ENCODE peak calls at places on chromosomes 3 and 15, in seven cellular contexts. One of them, this sample, is unnamed.

GRCh38 chr3:182180646-182181385 is 469.1 kb downstream of the SOX2 start:
- DNase-seq in right cardiac atrium: no peak
- DNase-seq in left lung: no peak
- DNase-seq in PC-9: no peak
- DNase-seq in fibroblast of pulmonary artery: no peak
- DNase-seq in AG09309: no peak
- DNase-seq in CD4-positive, CD25-positive, alpha-beta regulatory T cell: no peak
- DNase-seq in this sample: no peak

GRCh38 chr15:55389276-55389631 is 18.9 kb downstream of the CCPG1 start:
- DNase-seq in right cardiac atrium: no peak
- DNase-seq in AG09309: no peak
- DNase-seq in left lung: no peak
- DNase-seq in CD4-positive, CD25-positive, alpha-beta regulatory T cell: no peak
- DNase-seq in PC-9: no peak
- DNase-seq in fibroblast of pulmonary artery: peak
- DNase-seq in this sample: no peak

GRCh38 chr3:150721285-150722130 is 17.8 kb upstream of the ERICH6 start:
- DNase-seq in right cardiac atrium: no peak
- DNase-seq in fibroblast of pulmonary artery: peak
- DNase-seq in PC-9: no peak
- DNase-seq in left lung: no peak
- DNase-seq in AG09309: no peak
- DNase-seq in CD4-positive, CD25-positive, alpha-beta regulatory T cell: no peak
- DNase-seq in this sample: peak

GRCh38 chr15:57213783-57214366 is 162.4 kb upstream of the CGNL1 start:
- DNase-seq in left lung: no peak
- DNase-seq in fibroblast of pulmonary artery: peak
- DNase-seq in right cardiac atrium: no peak
- DNase-seq in CD4-positive, CD25-positive, alpha-beta regulatory T cell: no peak
- DNase-seq in AG09309: no peak
- DNase-seq in PC-9: no peak
- DNase-seq in this sample: peak

GRCh38 chr3:156626104-156626503 is 48.3 kb upstream of the TIPARP start:
- DNase-seq in fibroblast of pulmonary artery: no peak
- DNase-seq in right cardiac atrium: no peak
- DNase-seq in AG09309: no peak
- DNase-seq in left lung: peak
- DNase-seq in CD4-positive, CD25-positive, alpha-beta regulatory T cell: no peak
- DNase-seq in PC-9: peak
- DNase-seq in this sample: no peak

GRCh38 chr3:177777699-177778098 is 580.4 kb upstream of the TBL1XR1 start:
- DNase-seq in left lung: peak
- DNase-seq in AG09309: no peak
- DNase-seq in fibroblast of pulmonary artery: peak
- DNase-seq in CD4-positive, CD25-positive, alpha-beta regulatory T cell: no peak
- DNase-seq in right cardiac atrium: peak
- DNase-seq in PC-9: peak
- DNase-seq in this sample: peak

GRCh38 chr3:12557472-12558105 is 702 bp downstream of the MKRN2 start:
- DNase-seq in right cardiac atrium: no peak
- DNase-seq in PC-9: no peak
- DNase-seq in left lung: no peak
- DNase-seq in fibroblast of pulmonary artery: peak
- DNase-seq in CD4-positive, CD25-positive, alpha-beta regulatory T cell: no peak
- DNase-seq in AG09309: no peak
- DNase-seq in this sample: peak

GRCh38 chr3:171218069-171218468 is 191.5 kb upstream of the SLC2A2 start:
- DNase-seq in fibroblast of pulmonary artery: no peak
- DNase-seq in left lung: no peak
- DNase-seq in AG09309: no peak
- DNase-seq in PC-9: no peak
- DNase-seq in CD4-positive, CD25-positive, alpha-beta regulatory T cell: no peak
- DNase-seq in right cardiac atrium: no peak
- DNase-seq in this sample: no peak

GRCh38 chr3:191809326-191809949 is 348.5 kb downstream of the PYDC2 start:
- DNase-seq in fibroblast of pulmonary artery: no peak
- DNase-seq in left lung: no peak
- DNase-seq in right cardiac atrium: no peak
- DNase-seq in AG09309: no peak
- DNase-seq in CD4-positive, CD25-positive, alpha-beta regulatory T cell: no peak
- DNase-seq in PC-9: no peak
- DNase-seq in this sample: no peak

GRCh38 chr3:53016236-53016635 is 29.6 kb downstream of the SFMBT1 start:
- DNase-seq in CD4-positive, CD25-positive, alpha-beta regulatory T cell: no peak
- DNase-seq in PC-9: no peak
- DNase-seq in right cardiac atrium: no peak
- DNase-seq in fibroblast of pulmonary artery: no peak
- DNase-seq in AG09309: no peak
- DNase-seq in left lung: no peak
- DNase-seq in this sample: no peak

GRCh38 chr15:81398910-81399551 is 25.0 kb upstream of the TMC3 start:
- DNase-seq in right cardiac atrium: no peak
- DNase-seq in CD4-positive, CD25-positive, alpha-beta regulatory T cell: no peak
- DNase-seq in PC-9: no peak
- DNase-seq in AG09309: peak
- DNase-seq in fibroblast of pulmonary artery: peak
- DNase-seq in left lung: no peak
- DNase-seq in this sample: peak

GRCh38 chr15:46416544-46416943 is 781.7 kb downstream of the SQOR start:
- DNase-seq in PC-9: no peak
- DNase-seq in right cardiac atrium: no peak
- DNase-seq in CD4-positive, CD25-positive, alpha-beta regulatory T cell: no peak
- DNase-seq in left lung: no peak
- DNase-seq in fibroblast of pulmonary artery: peak
- DNase-seq in AG09309: no peak
- DNase-seq in this sample: no peak

GRCh38 chr15:80379671-80380070 is 24.5 kb upstream of the ARNT2 start:
- DNase-seq in left lung: no peak
- DNase-seq in PC-9: no peak
- DNase-seq in fibroblast of pulmonary artery: no peak
- DNase-seq in right cardiac atrium: no peak
- DNase-seq in AG09309: no peak
- DNase-seq in CD4-positive, CD25-positive, alpha-beta regulatory T cell: no peak
- DNase-seq in this sample: no peak

GRCh38 chr15:48893311-48893710 is 15.4 kb downstream of the EID1 start:
- DNase-seq in left lung: no peak
- DNase-seq in AG09309: no peak
- DNase-seq in PC-9: no peak
- DNase-seq in CD4-positive, CD25-positive, alpha-beta regulatory T cell: no peak
- DNase-seq in fibroblast of pulmonary artery: no peak
- DNase-seq in right cardiac atrium: no peak
- DNase-seq in this sample: no peak

GRCh38 chr15:48899793-48900192 is 21.9 kb downstream of the EID1 start:
- DNase-seq in fibroblast of pulmonary artery: no peak
- DNase-seq in AG09309: no peak
- DNase-seq in right cardiac atrium: no peak
- DNase-seq in PC-9: no peak
- DNase-seq in CD4-positive, CD25-positive, alpha-beta regulatory T cell: no peak
- DNase-seq in left lung: no peak
- DNase-seq in this sample: no peak

GRCh38 chr15:48896775-48897143 is 18.8 kb downstream of the EID1 start:
- DNase-seq in left lung: no peak
- DNase-seq in fibroblast of pulmonary artery: peak
- DNase-seq in CD4-positive, CD25-positive, alpha-beta regulatory T cell: no peak
- DNase-seq in right cardiac atrium: no peak
- DNase-seq in AG09309: no peak
- DNase-seq in PC-9: no peak
- DNase-seq in this sample: no peak

GRCh38 chr15:48897144-48897814 is 19.3 kb downstream of the EID1 start:
- DNase-seq in fibroblast of pulmonary artery: peak
- DNase-seq in AG09309: peak
- DNase-seq in PC-9: no peak
- DNase-seq in left lung: no peak
- DNase-seq in right cardiac atrium: no peak
- DNase-seq in CD4-positive, CD25-positive, alpha-beta regulatory T cell: no peak
- DNase-seq in this sample: peak

GRCh38 chr15:48898083-48898482 is 20.1 kb downstream of the EID1 start:
- DNase-seq in AG09309: no peak
- DNase-seq in left lung: no peak
- DNase-seq in CD4-positive, CD25-positive, alpha-beta regulatory T cell: no peak
- DNase-seq in right cardiac atrium: no peak
- DNase-seq in fibroblast of pulmonary artery: no peak
- DNase-seq in PC-9: no peak
- DNase-seq in this sample: no peak
- H3K4me3 ChIP-seq in AG09309: no peak
- H3K4me3 ChIP-seq in left lung: no peak
- H3K4me3 ChIP-seq in CD4-positive, CD25-positive, alpha-beta regulatory T cell: no peak
- H3K4me3 ChIP-seq in right cardiac atrium: no peak
- H3K4me3 ChIP-seq in fibroblast of pulmonary artery: no peak
- H3K4me3 ChIP-seq in PC-9: no peak
- H3K4me3 ChIP-seq in this sample: no peak

GRCh38 chr15:101397521-101398003 is 91.9 kb downstream of the PCSK6 start:
- DNase-seq in fibroblast of pulmonary artery: no peak
- DNase-seq in AG09309: no peak
- DNase-seq in CD4-positive, CD25-positive, alpha-beta regulatory T cell: no peak
- DNase-seq in PC-9: no peak
- DNase-seq in left lung: no peak
- DNase-seq in right cardiac atrium: no peak
- DNase-seq in this sample: no peak
- H3K4me3 ChIP-seq in fibroblast of pulmonary artery: no peak
- H3K4me3 ChIP-seq in AG09309: no peak
- H3K4me3 ChIP-seq in CD4-positive, CD25-positive, alpha-beta regulatory T cell: no peak
- H3K4me3 ChIP-seq in PC-9: no peak
- H3K4me3 ChIP-seq in left lung: no peak
- H3K4me3 ChIP-seq in right cardiac atrium: no peak
- H3K4me3 ChIP-seq in this sample: no peak

GRCh38 chr3:123661973-123662372 is 77.1 kb upstream of the HACD2 start:
- DNase-seq in CD4-positive, CD25-positive, alpha-beta regulatory T cell: no peak
- DNase-seq in PC-9: no peak
- DNase-seq in right cardiac atrium: no peak
- DNase-seq in fibroblast of pulmonary artery: no peak
- DNase-seq in AG09309: no peak
- DNase-seq in left lung: no peak
- DNase-seq in this sample: no peak

GRCh38 chr3:123658860-123659221 is 74.0 kb upstream of the HACD2 start:
- DNase-seq in CD4-positive, CD25-positive, alpha-beta regulatory T cell: no peak
- DNase-seq in AG09309: no peak
- DNase-seq in left lung: no peak
- DNase-seq in fibroblast of pulmonary artery: no peak
- DNase-seq in PC-9: no peak
- DNase-seq in right cardiac atrium: no peak
- DNase-seq in this sample: peak

GRCh38 chr3:123658118-123658859 is 73.4 kb upstream of the HACD2 start:
- DNase-seq in PC-9: no peak
- DNase-seq in CD4-positive, CD25-positive, alpha-beta regulatory T cell: no peak
- DNase-seq in fibroblast of pulmonary artery: peak
- DNase-seq in left lung: peak
- DNase-seq in right cardiac atrium: no peak
- DNase-seq in AG09309: peak
- DNase-seq in this sample: peak

GRCh38 chr3:123660900-123661299 is 76.0 kb upstream of the HACD2 start:
- DNase-seq in left lung: peak
- DNase-seq in AG09309: peak
- DNase-seq in right cardiac atrium: peak
- DNase-seq in CD4-positive, CD25-positive, alpha-beta regulatory T cell: no peak
- DNase-seq in fibroblast of pulmonary artery: peak
- DNase-seq in PC-9: no peak
- DNase-seq in this sample: peak

DNA sequence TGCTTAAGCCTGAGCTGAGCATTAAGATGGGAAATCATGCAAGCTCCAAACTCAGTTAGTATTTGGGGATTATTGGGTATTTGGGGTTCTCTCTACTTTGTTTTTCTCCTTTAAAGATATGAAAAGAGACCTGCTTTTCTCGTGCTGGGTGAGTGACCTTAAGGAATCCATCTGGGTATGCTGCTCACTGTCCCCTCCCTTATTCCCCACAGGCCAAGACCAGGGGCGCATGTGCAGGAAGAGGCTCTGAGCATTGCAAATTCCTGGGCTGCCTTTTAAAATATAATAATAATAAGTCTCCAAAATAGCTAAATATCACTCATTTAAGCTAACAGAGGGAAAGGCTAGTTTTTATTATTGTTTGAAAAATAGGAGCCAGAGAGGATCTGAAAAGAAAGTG is 75.4 kb upstream of the HACD2 start:
- DNase-seq in PC-9: no peak
- DNase-seq in right cardiac atrium: no peak
- DNase-seq in fibroblast of pulmonary artery: no peak
- DNase-seq in AG09309: no peak
- DNase-seq in left lung: no peak
- DNase-seq in CD4-positive, CD25-positive, alpha-beta regulatory T cell: no peak
- DNase-seq in this sample: no peak
- H3K4me3 ChIP-seq in PC-9: no peak
- H3K4me3 ChIP-seq in right cardiac atrium: no peak
- H3K4me3 ChIP-seq in fibroblast of pulmonary artery: no peak
- H3K4me3 ChIP-seq in AG09309: no peak
- H3K4me3 ChIP-seq in left lung: no peak
- H3K4me3 ChIP-seq in CD4-positive, CD25-positive, alpha-beta regulatory T cell: no peak
- H3K4me3 ChIP-seq in this sample: no peak

GRCh38 chr3:140753865-140754754 is 76.2 kb downstream of the TRIM42 start:
- DNase-seq in fibroblast of pulmonary artery: no peak
- DNase-seq in left lung: no peak
- DNase-seq in CD4-positive, CD25-positive, alpha-beta regulatory T cell: no peak
- DNase-seq in PC-9: peak
- DNase-seq in right cardiac atrium: no peak
- DNase-seq in AG09309: no peak
- DNase-seq in this sample: no peak

GRCh38 chr3:140756240-140757016 is 78.6 kb downstream of the TRIM42 start:
- DNase-seq in PC-9: no peak
- DNase-seq in AG09309: no peak
- DNase-seq in fibroblast of pulmonary artery: no peak
- DNase-seq in left lung: no peak
- DNase-seq in right cardiac atrium: no peak
- DNase-seq in CD4-positive, CD25-positive, alpha-beta regulatory T cell: no peak
- DNase-seq in this sample: no peak

GRCh38 chr3:140762751-140763150 is 84.9 kb downstream of the TRIM42 start:
- DNase-seq in CD4-positive, CD25-positive, alpha-beta regulatory T cell: no peak
- DNase-seq in PC-9: no peak
- DNase-seq in fibroblast of pulmonary artery: no peak
- DNase-seq in AG09309: no peak
- DNase-seq in right cardiac atrium: no peak
- DNase-seq in left lung: no peak
- DNase-seq in this sample: no peak

GRCh38 chr3:140760324-140761075 is 82.6 kb downstream of the TRIM42 start:
- DNase-seq in AG09309: no peak
- DNase-seq in fibroblast of pulmonary artery: no peak
- DNase-seq in left lung: no peak
- DNase-seq in PC-9: no peak
- DNase-seq in right cardiac atrium: no peak
- DNase-seq in CD4-positive, CD25-positive, alpha-beta regulatory T cell: no peak
- DNase-seq in this sample: no peak

DNA sequence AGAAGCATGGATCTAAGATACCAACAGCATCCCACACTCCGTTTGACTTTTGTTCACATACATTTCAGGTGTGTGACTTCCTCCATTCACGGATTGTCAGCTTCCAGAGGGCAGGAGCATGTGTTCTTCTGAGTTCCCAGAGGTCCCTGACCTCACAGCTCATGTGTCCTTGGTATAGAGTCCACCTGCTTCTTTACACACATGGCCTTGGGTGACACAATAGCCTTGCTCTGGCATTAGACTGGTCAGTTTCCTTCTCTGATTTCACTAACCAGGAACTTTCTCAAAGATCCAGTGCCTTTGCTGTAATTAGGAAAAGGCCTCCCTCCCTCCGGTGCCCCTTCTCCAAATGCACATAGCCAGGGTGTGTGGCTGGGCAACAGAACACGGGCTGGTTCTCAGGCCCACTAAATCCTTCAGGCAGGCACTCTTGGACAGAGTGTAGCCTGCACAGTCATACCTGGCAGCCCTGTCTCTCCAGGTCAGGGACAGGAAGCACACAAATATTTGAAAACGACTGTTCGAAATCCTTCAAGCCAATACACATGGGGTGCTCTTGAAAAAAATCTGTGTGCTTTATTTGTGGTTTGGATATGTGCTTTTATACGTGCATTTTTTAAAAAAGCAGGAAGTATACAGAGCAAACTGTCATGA is 81.1 kb downstream of the TRIM42 start:
- DNase-seq in PC-9: no peak
- DNase-seq in AG09309: no peak
- DNase-seq in CD4-positive, CD25-positive, alpha-beta regulatory T cell: no peak
- DNase-seq in fibroblast of pulmonary artery: no peak
- DNase-seq in left lung: no peak
- DNase-seq in right cardiac atrium: no peak
- DNase-seq in this sample: no peak
- H3K4me3 ChIP-seq in PC-9: no peak
- H3K4me3 ChIP-seq in AG09309: no peak
- H3K4me3 ChIP-seq in CD4-positive, CD25-positive, alpha-beta regulatory T cell: no peak
- H3K4me3 ChIP-seq in fibroblast of pulmonary artery: no peak
- H3K4me3 ChIP-seq in left lung: no peak
- H3K4me3 ChIP-seq in right cardiac atrium: no peak
- H3K4me3 ChIP-seq in this sample: no peak

This sample was measured in fibroblast of the aortic adventitia.